ENCODE peak calls at places on chromosomes 16 and 17, in six cellular contexts. K, O, G, D, Y and X are unnamed samples.

GRCh38 chr17:59754547-59754946 is 47.1 kb downstream of the VMP1 start:
- DNase-seq in K (no peak), O (peak; percentile 96), G (peak; percentile 17), D (no peak), Y (peak; percentile 90), X (no peak)

GRCh38 chr16:89525146-89525913 is 17.1 kb downstream of the SPG7 start:
- DNase-seq in K (no peak), O (no peak), G (no peak), D (no peak), Y (no peak), X (no peak)

GRCh38 chr16:55656695-55657092 is 906 bp downstream of the SLC6A2 start:
- DNase-seq in K (no peak), O (no peak), G (no peak), D (no peak), Y (no peak), X (no peak)

GRCh38 chr16:22098538-22099255 is 6.4 kb downstream of the VWA3A start:
- DNase-seq in K (no peak), O (peak; percentile 49), G (peak; percentile 50), D (no peak), Y (no peak), X (no peak)

GRCh38 chr17:75237100-75238014 is 24.0 kb downstream of the GGA3 start:
- DNase-seq in K (no peak), O (no peak), G (no peak), D (no peak), Y (no peak), X (no peak)

GRCh38 chr16:15672514-15673167 is 22.6 kb downstream of the NDE1 start:
- DNase-seq in K (peak; percentile 86), O (peak; percentile 99), G (no peak), D (peak; percentile 92), Y (peak; percentile 87), X (no peak)

GRCh38 chr16:84851192-84852127 is 31.7 kb downstream of the CRISPLD2 start:
- DNase-seq in K (peak; percentile 87), O (peak; percentile 44), G (no peak), D (no peak), Y (peak; percentile 81), X (no peak)

GRCh38 chr16:89633064-89633631 is 19.7 kb downstream of the DPEP1 start:
- DNase-seq in K (no peak), O (peak; percentile 87), G (no peak), D (no peak), Y (no peak), X (no peak)

GRCh38 chr17:48006936-48007703 is 30.5 kb downstream of the COPZ2 start:
- DNase-seq in K (no peak), O (no peak), G (no peak), D (peak; percentile 58), Y (no peak), X (no peak)

GRCh38 chr17:7886227-7887037 is 2.2 kb upstream of the CHD3 start:
- DNase-seq in K (no peak), O (no peak), G (no peak), D (no peak), Y (no peak), X (no peak)

GRCh38 chr17:21252875-21253645 is at the start of gene NATD1:
- DNase-seq in K (peak; percentile 83), O (peak; percentile 81), G (peak; percentile 79), D (peak; percentile 93), Y (peak; percentile 39), X (peak; percentile 72)

GRCh38 chr16:264440-264951 is 11.2 kb downstream of the RGS11 start:
- DNase-seq in K (no peak), O (no peak), G (no peak), D (no peak), Y (no peak), X (no peak)

GRCh38 chr17:45923511-45924268 is 29.3 kb downstream of the MAPT start:
- DNase-seq in K (no peak), O (peak; percentile 58), G (no peak), D (no peak), Y (no peak), X (no peak)

GRCh38 chr16:69190598-69190997 is 3.6 kb downstream of the SNTB2 start:
- DNase-seq in K (no peak), O (no peak), G (no peak), D (no peak), Y (no peak), X (no peak)

GRCh38 chr17:79779661-79780365 is 1.9 kb downstream of the CBX2 start:
- DNase-seq in K (no peak), O (no peak), G (no peak), D (peak; percentile 24), Y (no peak), X (no peak)

GRCh38 chr17:27489045-27489715 is 32.9 kb downstream of the KSR1 start:
- DNase-seq in K (no peak), O (peak; percentile 86), G (no peak), D (peak; percentile 90), Y (no peak), X (no peak)

GRCh38 chr17:48613862-48614694 is 1.0 kb downstream of the HOXB8 start:
- DNase-seq in K (no peak), O (no peak), G (no peak), D (no peak), Y (no peak), X (no peak)

GRCh38 chr16:31699601-31700000 is 171.9 kb downstream of the AHSP start:
- DNase-seq in K (no peak), O (no peak), G (no peak), D (no peak), Y (no peak), X (no peak)

GRCh38 chr16:31698901-31699300 is 171.2 kb downstream of the AHSP start:
- DNase-seq in K (no peak), O (no peak), G (no peak), D (no peak), Y (no peak), X (no peak)

GRCh38 chr16:31695667-31696066 is 168.0 kb downstream of the AHSP start:
- DNase-seq in K (no peak), O (no peak), G (no peak), D (no peak), Y (no peak), X (no peak)

GRCh38 chr16:31697744-31698125 is 170.0 kb downstream of the AHSP start:
- DNase-seq in K (no peak), O (no peak), G (no peak), D (no peak), Y (no peak), X (no peak)

GRCh38 chr16:31696968-31697743 is 169.5 kb downstream of the AHSP start:
- DNase-seq in K (no peak), O (peak; percentile 53), G (peak; percentile 44), D (no peak), Y (no peak), X (no peak)
- TF ChIP-seq CTCF in K (peak; percentile 20), O (peak; percentile 78), G (peak; percentile 94), D (peak; percentile 50), Y (peak; percentile 73), X (peak; percentile 45)

GRCh38 chr17:82297804-82298537 is 19.4 kb downstream of the CD7 start:
- DNase-seq in K (peak; percentile 95), O (peak; percentile 91), G (peak; percentile 75), D (peak; percentile 92), Y (peak; percentile 74), X (no peak)
- TF ChIP-seq CTCF in K (no peak), O (no peak), G (no peak), D (no peak), Y (no peak), X (no peak)

GRCh38 chr16:28104404-28104803 is 40.9 kb upstream of the GSG1L start:
- DNase-seq in K (no peak), O (no peak), G (no peak), D (no peak), Y (no peak), X (no peak)

GRCh38 chr16:28105297-28105696 is 41.8 kb upstream of the GSG1L start:
- DNase-seq in K (no peak), O (no peak), G (no peak), D (no peak), Y (no peak), X (no peak)

GRCh38 chr16:28107232-28107631 is 43.7 kb upstream of the GSG1L start:
- DNase-seq in K (no peak), O (no peak), G (no peak), D (no peak), Y (no peak), X (no peak)

GRCh38 chr16:28106467-28106866 is 43.0 kb upstream of the GSG1L start:
- DNase-seq in K (no peak), O (no peak), G (no peak), D (no peak), Y (no peak), X (no peak)

GRCh38 chr16:28105954-28106353 is 42.4 kb upstream of the GSG1L start:
- DNase-seq in K (no peak), O (no peak), G (no peak), D (no peak), Y (no peak), X (no peak)
- TF ChIP-seq CTCF in K (no peak), O (no peak), G (no peak), D (no peak), Y (no peak), X (no peak)

GRCh38 chr16:57299719-57300386 is 15.4 kb upstream of the PLLP start:
- DNase-seq in K (peak; percentile 82), O (peak; percentile 97), G (peak; percentile 74), D (peak; percentile 89), Y (peak; percentile 93), X (peak; percentile 90)
- TF ChIP-seq CTCF in K (peak; percentile 79), O (peak; percentile 40), G (peak; percentile 9), D (peak; percentile 32), Y (no peak), X (no peak)

DNA sequence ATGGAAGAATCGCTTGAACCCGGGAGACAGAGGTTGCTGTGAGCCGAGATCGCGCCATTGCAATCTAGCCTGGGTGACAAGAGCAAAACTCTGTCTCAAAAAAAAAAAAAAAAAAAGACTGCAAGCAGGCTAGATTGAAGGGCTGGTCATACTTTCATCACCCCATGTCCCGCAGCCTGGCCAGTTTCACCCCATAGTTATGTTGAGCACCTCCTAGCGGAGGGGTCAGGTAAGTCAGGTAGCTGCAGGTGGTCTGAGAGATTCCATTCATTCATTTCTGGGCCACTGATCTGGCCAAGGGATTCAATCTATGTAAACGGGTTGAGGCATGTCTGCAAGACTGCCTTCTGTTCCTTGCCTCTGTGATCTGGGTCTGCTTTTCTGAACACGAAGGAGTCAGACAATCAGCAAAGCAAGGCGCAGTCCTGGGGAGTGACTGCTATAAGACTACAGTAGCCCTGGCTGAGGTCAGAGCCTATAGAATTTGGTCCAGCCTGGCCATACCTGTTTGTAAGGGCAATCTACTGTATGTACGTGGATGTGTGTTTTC is 23.6 kb upstream of the BPTF start:
- DNase-seq in K (no peak), O (no peak), G (peak; percentile 54), D (no peak), Y (no peak), X (no peak)
- TF ChIP-seq CTCF in K (no peak), O (no peak), G (peak; percentile 47), D (no peak), Y (no peak), X (no peak)

GRCh38 chr17:40191237-40192208 is 14.3 kb downstream of the RAPGEFL1 start:
- DNase-seq in K (peak; percentile 74), O (peak; percentile 75), G (peak; percentile 85), D (peak; percentile 78), Y (no peak), X (peak; percentile 74)
- TF ChIP-seq CTCF in K (peak; percentile 61), O (peak; percentile 69), G (peak; percentile 87), D (peak; percentile 73), Y (peak; percentile 76), X (peak; percentile 39)

GRCh38 chr17:65231662-65232335 is 94.6 kb downstream of the RGS9 start:
- DNase-seq in K (no peak), O (peak; percentile 87), G (peak; percentile 73), D (no peak), Y (peak; percentile 63), X (no peak)
- TF ChIP-seq CTCF in K (peak; percentile 54), O (peak; percentile 91), G (peak; percentile 89), D (peak; percentile 73), Y (peak; percentile 80), X (peak; percentile 26)

GRCh38 chr17:36631022-36631421 is 29.6 kb downstream of the MRM1 start:
- DNase-seq in K (no peak), O (no peak), G (no peak), D (no peak), Y (no peak), X (no peak)
- TF ChIP-seq CTCF in K (no peak), O (no peak), G (no peak), D (no peak), Y (no peak), X (no peak)